ENCODE peak calls at places on chromosome 10, in seven cellular contexts. One of them, this sample, is unnamed.

GRCh38 chr10:36345770-36346169 is 703.7 kb upstream of the FZD8 start:
- DNase-seq in mammary epithelial cell: no peak
- DNase-seq in body of pancreas: no peak
- DNase-seq in brain microvascular endothelial cell: no peak
- DNase-seq in transverse colon: no peak
- DNase-seq in A673: no peak
- DNase-seq in testis: no peak
- DNase-seq in this sample: no peak

GRCh38 chr10:114345701-114346100 is 58.6 kb downstream of the AFAP1L2 start:
- DNase-seq in mammary epithelial cell: no peak
- DNase-seq in body of pancreas: no peak
- DNase-seq in brain microvascular endothelial cell: no peak
- DNase-seq in transverse colon: no peak
- DNase-seq in A673: no peak
- DNase-seq in testis: no peak
- DNase-seq in this sample: no peak

GRCh38 chr10:100710151-100710871 is 35.1 kb upstream of the PAX2 start:
- DNase-seq in mammary epithelial cell: no peak
- DNase-seq in body of pancreas: no peak
- DNase-seq in brain microvascular endothelial cell: no peak
- DNase-seq in transverse colon: no peak
- DNase-seq in A673: no peak
- DNase-seq in testis: peak; percentile 65
- DNase-seq in this sample: no peak

GRCh38 chr10:44958196-44958896 is 1.3 kb upstream of the RASSF4 start:
- DNase-seq in mammary epithelial cell: peak; percentile 60
- DNase-seq in body of pancreas: peak; percentile 79
- DNase-seq in brain microvascular endothelial cell: peak; percentile 78
- DNase-seq in transverse colon: no peak
- DNase-seq in A673: no peak
- DNase-seq in testis: no peak
- DNase-seq in this sample: no peak

GRCh38 chr10:33653584-33654367 is 319.3 kb upstream of the NRP1 start:
- DNase-seq in mammary epithelial cell: peak; percentile 64
- DNase-seq in body of pancreas: no peak
- DNase-seq in brain microvascular endothelial cell: peak; percentile 21
- DNase-seq in transverse colon: no peak
- DNase-seq in A673: no peak
- DNase-seq in testis: no peak
- DNase-seq in this sample: no peak

GRCh38 chr10:96565774-96566173 is 21.0 kb downstream of the TM9SF3 start:
- DNase-seq in mammary epithelial cell: no peak
- DNase-seq in body of pancreas: no peak
- DNase-seq in brain microvascular endothelial cell: peak; percentile 22
- DNase-seq in transverse colon: no peak
- DNase-seq in A673: peak; percentile 45
- DNase-seq in testis: no peak
- DNase-seq in this sample: no peak

GRCh38 chr10:121078036-121078435 is 226.9 kb downstream of the WDR11 start:
- DNase-seq in mammary epithelial cell: peak; percentile 83
- DNase-seq in body of pancreas: peak; percentile 35
- DNase-seq in brain microvascular endothelial cell: no peak
- DNase-seq in transverse colon: no peak
- DNase-seq in A673: no peak
- DNase-seq in testis: no peak
- DNase-seq in this sample: no peak

GRCh38 chr10:65818990-65819389 is 1106.8 kb upstream of the LRRTM3 start:
- DNase-seq in mammary epithelial cell: no peak
- DNase-seq in body of pancreas: no peak
- DNase-seq in brain microvascular endothelial cell: no peak
- DNase-seq in transverse colon: no peak
- DNase-seq in A673: no peak
- DNase-seq in testis: no peak
- DNase-seq in this sample: no peak

GRCh38 chr10:97563337-97563736 is 9.2 kb upstream of the ANKRD2 start:
- DNase-seq in mammary epithelial cell: no peak
- DNase-seq in body of pancreas: no peak
- DNase-seq in brain microvascular endothelial cell: no peak
- DNase-seq in transverse colon: no peak
- DNase-seq in A673: no peak
- DNase-seq in testis: no peak
- DNase-seq in this sample: no peak

GRCh38 chr10:89518108-89518507 is 17.3 kb downstream of the SLC16A12 start:
- DNase-seq in mammary epithelial cell: no peak
- DNase-seq in body of pancreas: peak; percentile 38
- DNase-seq in brain microvascular endothelial cell: no peak
- DNase-seq in transverse colon: no peak
- DNase-seq in A673: peak; percentile 26
- DNase-seq in testis: no peak
- DNase-seq in this sample: no peak

GRCh38 chr10:7301039-7301768 is 109.6 kb downstream of the SFMBT2 start:
- DNase-seq in mammary epithelial cell: no peak
- DNase-seq in body of pancreas: no peak
- DNase-seq in brain microvascular endothelial cell: no peak
- DNase-seq in transverse colon: no peak
- DNase-seq in A673: peak; percentile 12
- DNase-seq in testis: no peak
- DNase-seq in this sample: no peak

GRCh38 chr10:95517536-95518454 is 43.4 kb downstream of the SORBS1 start:
- DNase-seq in mammary epithelial cell: peak; percentile 6
- DNase-seq in body of pancreas: peak; percentile 83
- DNase-seq in brain microvascular endothelial cell: peak; percentile 28
- DNase-seq in transverse colon: no peak
- DNase-seq in A673: no peak
- DNase-seq in testis: no peak
- DNase-seq in this sample: no peak

GRCh38 chr10:95513941-95514392 is 47.2 kb downstream of the SORBS1 start:
- DNase-seq in mammary epithelial cell: peak; percentile 77
- DNase-seq in body of pancreas: peak; percentile 83
- DNase-seq in brain microvascular endothelial cell: no peak
- DNase-seq in transverse colon: no peak
- DNase-seq in A673: no peak
- DNase-seq in testis: no peak
- DNase-seq in this sample: no peak

GRCh38 chr10:95519132-95519487 is 42.1 kb downstream of the SORBS1 start:
- DNase-seq in mammary epithelial cell: no peak
- DNase-seq in body of pancreas: peak; percentile 83
- DNase-seq in brain microvascular endothelial cell: no peak
- DNase-seq in transverse colon: no peak
- DNase-seq in A673: no peak
- DNase-seq in testis: no peak
- DNase-seq in this sample: no peak

GRCh38 chr10:95516774-95517373 is 44.3 kb downstream of the SORBS1 start:
- DNase-seq in mammary epithelial cell: no peak
- DNase-seq in body of pancreas: no peak
- DNase-seq in brain microvascular endothelial cell: no peak
- DNase-seq in transverse colon: no peak
- DNase-seq in A673: no peak
- DNase-seq in testis: no peak
- DNase-seq in this sample: no peak

DNA sequence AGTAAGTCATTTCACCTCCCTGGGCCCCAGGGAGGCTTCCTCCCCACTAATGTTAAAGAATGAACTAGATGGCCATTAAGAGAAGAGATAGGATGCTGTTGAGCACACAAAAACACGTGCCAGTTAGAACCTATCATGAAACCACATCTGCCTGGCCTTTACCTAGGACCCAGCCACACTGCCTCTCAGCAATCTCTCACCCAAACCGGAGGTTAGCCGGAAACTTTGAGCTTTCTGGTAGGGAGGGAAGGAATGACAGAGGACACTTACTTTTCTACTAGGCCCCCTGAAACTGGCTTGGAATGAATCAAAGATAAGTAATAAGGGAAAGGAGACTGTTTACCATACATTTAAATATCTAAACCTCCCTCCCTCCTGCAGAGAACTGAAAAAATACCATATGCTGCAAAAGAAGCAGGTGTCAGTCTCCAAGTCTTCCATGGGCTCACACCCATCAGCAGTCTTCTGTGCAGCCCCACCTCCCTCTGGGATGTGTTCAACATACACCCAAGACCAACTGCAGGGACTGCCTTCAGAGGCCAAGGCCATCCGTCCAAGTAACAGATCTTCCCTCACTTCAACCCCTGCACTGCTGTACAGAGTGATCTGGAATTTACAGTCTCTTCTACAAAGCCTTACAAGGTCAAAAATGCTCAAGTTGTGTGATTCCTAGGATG is 42.6 kb downstream of the SORBS1 start:
- DNase-seq in mammary epithelial cell: no peak
- DNase-seq in body of pancreas: no peak
- DNase-seq in brain microvascular endothelial cell: no peak
- DNase-seq in transverse colon: no peak
- DNase-seq in A673: no peak
- DNase-seq in testis: peak; percentile 32
- DNase-seq in this sample: no peak
- H3K4me3 ChIP-seq in mammary epithelial cell: no peak overlapping the region
- H3K4me3 ChIP-seq in body of pancreas: no peak overlapping the region
- H3K4me3 ChIP-seq in brain microvascular endothelial cell: no peak overlapping the region
- H3K4me3 ChIP-seq in transverse colon: no peak overlapping the region
- H3K4me3 ChIP-seq in A673: no peak overlapping the region
- H3K4me3 ChIP-seq in testis: no peak overlapping the region
- H3K4me3 ChIP-seq in this sample: no peak overlapping the region

GRCh38 chr10:71816931-71817631 is 34.0 kb downstream of the PSAP start:
- DNase-seq in mammary epithelial cell: no peak
- DNase-seq in body of pancreas: no peak
- DNase-seq in brain microvascular endothelial cell: no peak
- DNase-seq in transverse colon: no peak
- DNase-seq in A673: no peak
- DNase-seq in testis: no peak
- DNase-seq in this sample: no peak
- H3K36me3 ChIP-seq in mammary epithelial cell: peaks cover 23% of the 10 kb centered on the region
- H3K36me3 ChIP-seq in body of pancreas: peaks cover 21% of the 10 kb centered on the region
- H3K36me3 ChIP-seq in brain microvascular endothelial cell: peaks cover 79% of the 10 kb centered on the region
- H3K36me3 ChIP-seq in transverse colon: peaks cover 7% of the 10 kb centered on the region
- H3K36me3 ChIP-seq in A673: peaks cover 82% of the 10 kb centered on the region
- H3K36me3 ChIP-seq in testis: no peaks in the 10 kb centered on the region
- H3K36me3 ChIP-seq in this sample: peaks cover 45% of the 10 kb centered on the region

GRCh38 chr10:58856508-58857240 is 319.8 kb upstream of the PHYHIPL start:
- DNase-seq in mammary epithelial cell: peak; percentile 78
- DNase-seq in body of pancreas: peak; percentile 74
- DNase-seq in brain microvascular endothelial cell: peak; percentile 97
- DNase-seq in transverse colon: no peak
- DNase-seq in A673: no peak
- DNase-seq in testis: no peak
- DNase-seq in this sample: no peak
- H3K27me3 ChIP-seq in mammary epithelial cell: no peaks in the 10 kb centered on the region
- H3K27me3 ChIP-seq in body of pancreas: no peaks in the 10 kb centered on the region
- H3K27me3 ChIP-seq in brain microvascular endothelial cell: no peaks in the 10 kb centered on the region
- H3K27me3 ChIP-seq in transverse colon: no peaks in the 10 kb centered on the region
- H3K27me3 ChIP-seq in A673: no peaks in the 10 kb centered on the region
- H3K27me3 ChIP-seq in testis: no peaks in the 10 kb centered on the region
- H3K27me3 ChIP-seq in this sample: peaks cover 2% of the 10 kb centered on the region

GRCh38 chr10:16521311-16522016 is at the start of gene C1QL3:
- DNase-seq in mammary epithelial cell: peak; percentile 27
- DNase-seq in body of pancreas: peak; percentile 16
- DNase-seq in brain microvascular endothelial cell: no peak
- DNase-seq in transverse colon: no peak
- DNase-seq in A673: peak; percentile 48
- DNase-seq in testis: peak; percentile 25
- DNase-seq in this sample: peak; percentile 35

GRCh38 chr10:16520900-16521299 is 779 bp downstream of the C1QL3 start:
- DNase-seq in mammary epithelial cell: peak; percentile 13
- DNase-seq in body of pancreas: no peak
- DNase-seq in brain microvascular endothelial cell: no peak
- DNase-seq in transverse colon: no peak
- DNase-seq in A673: peak; percentile 52
- DNase-seq in testis: no peak
- DNase-seq in this sample: peak; percentile 63

GRCh38 chr10:16519908-16520861 is 1.5 kb downstream of the C1QL3 start:
- DNase-seq in mammary epithelial cell: no peak
- DNase-seq in body of pancreas: no peak
- DNase-seq in brain microvascular endothelial cell: no peak
- DNase-seq in transverse colon: no peak
- DNase-seq in A673: no peak
- DNase-seq in testis: no peak
- DNase-seq in this sample: peak; percentile 34

GRCh38 chr10:16518822-16519221 is 2.9 kb downstream of the C1QL3 start:
- DNase-seq in mammary epithelial cell: no peak
- DNase-seq in body of pancreas: no peak
- DNase-seq in brain microvascular endothelial cell: no peak
- DNase-seq in transverse colon: no peak
- DNase-seq in A673: peak; percentile 22
- DNase-seq in testis: no peak
- DNase-seq in this sample: no peak

GRCh38 chr10:16519250-16519907 is 2.3 kb downstream of the C1QL3 start:
- DNase-seq in mammary epithelial cell: no peak
- DNase-seq in body of pancreas: no peak
- DNase-seq in brain microvascular endothelial cell: no peak
- DNase-seq in transverse colon: no peak
- DNase-seq in A673: no peak
- DNase-seq in testis: no peak
- DNase-seq in this sample: peak; percentile 25
- H3K4me3 ChIP-seq in mammary epithelial cell: no peak overlapping the region
- H3K4me3 ChIP-seq in body of pancreas: no peak overlapping the region
- H3K4me3 ChIP-seq in brain microvascular endothelial cell: peak overlapping the region; percentile 16
- H3K4me3 ChIP-seq in transverse colon: peak overlapping the region; percentile 53
- H3K4me3 ChIP-seq in A673: no peak overlapping the region
- H3K4me3 ChIP-seq in testis: peak overlapping the region; percentile 0
- H3K4me3 ChIP-seq in this sample: no peak overlapping the region